ENCODE peak calls at places on chromosomes 5 and 9, in eight cellular contexts. S is esophagus squamous epithelium, A is foreskin fibroblast, C is cardiac fibroblast, X is cardiac muscle cell, F is spleen, I is PC-9, M is transverse colon. O is an unnamed sample.

GRCh38 chr5:63535840-63536602 is 426.2 kb downstream of the HTR1A start:
- DNase-seq in C (no peak), I (no peak), S (no peak), F (no peak), A (no peak), X (no peak), M (no peak), O (no peak)

GRCh38 chr5:43606351-43606750 is 3.4 kb downstream of the NNT start:
- DNase-seq in M (no peak), C (no peak), I (no peak), S (no peak), A (no peak), X (no peak), F (no peak), O (no peak)

GRCh38 chr5:139776856-139777255 is 18.8 kb upstream of the PSD2 start:
- DNase-seq in F (no peak), C (no peak), I (no peak), S (no peak), X (no peak), A (no peak), M (no peak), O (no peak)

GRCh38 chr9:18115131-18115530 is 358.8 kb upstream of the ADAMTSL1 start:
- DNase-seq in S (no peak), M (no peak), X (no peak), F (no peak), C (peak), A (no peak), I (no peak), O (no peak)

GRCh38 chr5:177378884-177379883 is 5.0 kb upstream of the SLC34A1 start:
- DNase-seq in S (no peak), C (peak), M (no peak), F (no peak), X (no peak), I (peak), A (peak), O (peak)

GRCh38 chr5:75007537-75007847 is 44.9 kb downstream of the GCNT4 start:
- DNase-seq in A (peak), M (no peak), F (no peak), X (no peak), C (peak), S (no peak), I (no peak), O (peak)

GRCh38 chr5:139394123-139394653 is 716 bp downstream of the PROB1 start:
- DNase-seq in M (peak), F (peak), A (no peak), I (no peak), S (no peak), C (peak), X (peak), O (no peak)

GRCh38 chr9:100670719-100671118 is 92.8 kb downstream of the CAVIN4 start:
- DNase-seq in S (no peak), A (no peak), I (no peak), X (no peak), C (no peak), F (no peak), M (no peak), O (no peak)

GRCh38 chr9:36798350-36799065 is 225.8 kb downstream of the MELK start:
- DNase-seq in S (no peak), I (no peak), F (no peak), A (no peak), C (no peak), M (no peak), X (peak), O (no peak)

GRCh38 chr5:115977988-115978387 is 15.7 kb downstream of the LVRN start:
- DNase-seq in X (no peak), A (peak), I (peak), F (no peak), C (peak), S (no peak), M (no peak), O (peak)

GRCh38 chr9:106893088-106893487 is 30.1 kb downstream of the ZNF462 start:
- DNase-seq in M (no peak), A (peak), I (peak), X (no peak), F (no peak), C (peak), S (no peak), O (no peak)

GRCh38 chr5:181044662-181045305 is 4.7 kb downstream of the BTNL9 start:
- DNase-seq in F (peak), M (no peak), C (no peak), S (no peak), X (no peak), A (no peak), I (no peak), O (no peak)

GRCh38 chr9:127557466-127557869 is 54.6 kb upstream of the STXBP1 start:
- DNase-seq in X (peak), C (peak), F (no peak), M (no peak), I (peak), A (peak), S (no peak), O (peak)

GRCh38 chr5:113163328-113163727 is 186.7 kb downstream of the DCP2 start:
- DNase-seq in F (no peak), C (peak), X (no peak), M (no peak), I (peak), A (peak), S (no peak), O (peak)

GRCh38 chr5:17203329-17204132 is 13.9 kb upstream of the BASP1 start:
- DNase-seq in X (peak), S (no peak), M (no peak), A (peak), F (no peak), C (peak), I (peak), O (peak)

GRCh38 chr5:52727568-52727967 is 60.1 kb upstream of the ITGA1 start:
- DNase-seq in I (peak), M (no peak), A (no peak), C (peak), F (no peak), S (no peak), X (no peak), O (peak)

GRCh38 chr5:155833282-155833681 is 493.7 kb upstream of the SGCD start:
- DNase-seq in M (no peak), S (no peak), I (no peak), F (no peak), X (no peak), A (no peak), C (no peak), O (no peak)

GRCh38 chr5:65326912-65327311 is 154.8 kb downstream of the ADAMTS6 start:
- DNase-seq in S (no peak), M (no peak), F (no peak), I (no peak), X (no peak), C (peak), A (no peak), O (peak)

GRCh38 chr5:14948341-14948830 is 76.8 kb upstream of the ANKH start:
- DNase-seq in F (no peak), S (no peak), M (no peak), I (no peak), A (no peak), X (no peak), C (no peak), O (peak)

GRCh38 chr5:172170251-172170701 is 17.7 kb downstream of the STK10 start:
- DNase-seq in C (no peak), X (no peak), A (no peak), M (no peak), I (no peak), F (no peak), S (no peak), O (no peak)

GRCh38 chr5:142871056-142871879 is 101.1 kb downstream of the ARHGAP26 start:
- DNase-seq in C (no peak), X (no peak), F (no peak), A (no peak), M (peak), I (no peak), S (no peak), O (no peak)

GRCh38 chr9:4415281-4415680 is 75.0 kb upstream of the SLC1A1 start:
- DNase-seq in I (no peak), A (no peak), X (no peak), F (no peak), S (no peak), C (no peak), M (no peak), O (no peak)

GRCh38 chr5:123125953-123126352 is 36.9 kb downstream of the PRDM6 start:
- DNase-seq in I (no peak), A (peak), X (no peak), C (peak), S (no peak), M (no peak), F (no peak), O (peak)

GRCh38 chr5:56023296-56023695 is 28.5 kb upstream of the IL6ST start:
- DNase-seq in X (no peak), I (peak), F (no peak), M (no peak), C (no peak), A (peak), S (no peak), O (no peak)

GRCh38 chr5:136020383-136021015 is 8.3 kb upstream of the TGFBI start:
- DNase-seq in M (peak), A (peak), F (no peak), X (no peak), I (peak), C (peak), S (no peak), O (peak)

GRCh38 chr5:151196556-151197290 is 27.2 kb downstream of the CCDC69 start:
- DNase-seq in M (no peak), F (no peak), A (no peak), C (no peak), X (no peak), I (no peak), S (no peak), O (no peak)

GRCh38 chr5:54083851-54084250 is 226.5 kb downstream of the ARL15 start:
- DNase-seq in I (no peak), A (no peak), F (no peak), C (peak), X (no peak), S (no peak), M (no peak), O (no peak)

GRCh38 chr9:90860382-90860781 is 58.8 kb downstream of the SYK start:
- DNase-seq in F (no peak), X (no peak), A (no peak), I (no peak), S (no peak), C (no peak), M (no peak), O (no peak)

GRCh38 chr9:90857855-90858254 is 56.2 kb downstream of the SYK start:
- DNase-seq in C (no peak), M (no peak), A (no peak), I (no peak), F (no peak), S (no peak), X (no peak), O (no peak)

GRCh38 chr9:90860826-90861225 is 59.2 kb downstream of the SYK start:
- DNase-seq in S (no peak), I (no peak), X (no peak), M (no peak), A (no peak), C (no peak), F (no peak), O (no peak)

GRCh38 chr9:90857103-90857502 is 55.5 kb downstream of the SYK start:
- DNase-seq in F (no peak), M (no peak), A (no peak), X (no peak), C (no peak), I (no peak), S (no peak), O (no peak)

GRCh38 chr9:90858505-90858904 is 56.9 kb downstream of the SYK start:
- DNase-seq in S (no peak), I (no peak), C (no peak), F (no peak), M (no peak), X (no peak), A (no peak), O (no peak)
- TF ChIP-seq CTCF in S (no peak), I (no peak), C (no peak), F (no peak), M (no peak), X (no peak), A (no peak), O (no peak)

GRCh38 chr9:79581794-79582193 is 10.0 kb downstream of the TLE4 start:
- DNase-seq in X (no peak), I (no peak), F (no peak), M (no peak), S (no peak), C (peak), A (peak), O (peak)
- H3K4me3 ChIP-seq in X (no peak), I (no peak), F (no peak), M (no peak), S (no peak), C (peak), A (peak), O (no peak)

GRCh38 chr5:175847503-175847902 is 23.9 kb upstream of the CPLX2 start:
- DNase-seq in X (peak), S (no peak), I (no peak), F (no peak), M (no peak), A (no peak), C (no peak), O (no peak)
- TF ChIP-seq CTCF in X (no peak), S (no peak), I (no peak), F (no peak), M (no peak), A (no peak), C (peak), O (peak)

DNA sequence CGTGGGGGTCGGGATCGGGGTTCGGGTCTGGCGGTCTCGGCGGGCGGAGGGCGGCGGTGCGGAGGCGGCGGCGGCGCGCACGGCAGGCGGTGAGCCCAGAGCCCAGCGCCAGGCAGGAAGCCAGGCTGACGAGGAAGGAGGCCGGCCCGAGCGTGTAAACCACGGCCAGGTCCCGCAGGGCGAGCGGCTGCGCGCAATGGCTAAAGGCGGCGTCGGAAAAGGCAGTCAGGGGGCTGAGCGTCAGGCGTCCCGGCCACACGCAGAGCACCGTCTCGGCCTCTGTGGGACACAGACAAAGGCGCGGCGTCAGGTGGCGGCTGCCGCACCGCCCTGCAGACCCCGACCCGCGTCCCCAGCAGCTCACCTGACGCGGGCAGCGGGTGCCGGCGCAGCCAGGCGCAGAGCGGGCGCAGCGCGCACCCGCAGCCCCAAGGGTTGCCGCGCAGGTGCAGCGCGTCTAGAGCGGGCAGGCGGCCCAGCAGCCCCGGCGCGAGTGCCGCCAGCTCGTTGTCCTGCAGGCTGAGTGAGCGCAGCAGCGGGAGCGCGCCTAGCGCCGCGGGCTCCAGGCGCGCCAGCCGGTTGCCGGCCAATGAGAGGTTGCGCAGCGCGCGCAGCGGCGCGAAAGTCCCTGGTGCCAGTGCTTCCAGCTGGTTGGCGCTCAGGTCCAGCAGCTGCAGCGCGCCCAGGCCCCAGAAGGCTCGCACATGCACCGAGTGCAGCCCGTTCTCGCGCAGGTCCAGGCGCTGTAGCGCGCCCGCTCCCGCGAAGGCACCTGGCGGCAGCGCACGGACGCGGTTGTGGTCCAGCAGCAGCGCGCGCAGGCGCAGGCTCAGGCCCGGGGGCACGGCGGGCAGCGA is 716 bp downstream of the LRRC26 start:
- DNase-seq in X (peak), A (peak), F (no peak), S (no peak), I (peak), M (peak), C (peak), O (peak)
- H3K4me3 ChIP-seq in X (peak), A (no peak), F (peak), S (peak), I (peak), M (peak), C (no peak), O (no peak)

O was measured in astrocyte of the spinal cord.